ENCODE peak calls at places on chromosome 5, in nine cellular contexts. S is GM23338, A is fibroblast of mammary gland, N is HL-60, F is MM.1S, Q is left lung, O is AG10803, Y is sigmoid colon, K is GM12878. E is an unnamed sample.

GRCh38 chr5:59842999-59843398 is 50.5 kb downstream of the PDE4D start:
- DNase-seq in S (no peak), A (peak), N (no peak), F (no peak), Q (no peak), O (no peak), Y (no peak), K (no peak), E (peak)

GRCh38 chr5:7886849-7887460 is 18.0 kb downstream of the MTRR start:
- DNase-seq in S (peak), A (peak), N (no peak), F (peak), Q (no peak), O (peak), Y (no peak), K (no peak), E (peak)

GRCh38 chr5:98923961-98924360 is 4.8 kb downstream of the CHD1 start:
- DNase-seq in S (no peak), A (no peak), N (no peak), F (no peak), Q (no peak), O (no peak), Y (no peak), K (no peak), E (no peak)

GRCh38 chr5:143685416-143685815 is 126.5 kb upstream of the HMHB1 start:
- DNase-seq in S (no peak), A (peak), N (no peak), F (peak), Q (no peak), O (peak), Y (no peak), K (no peak), E (peak)

GRCh38 chr5:180345186-180345585 is 8.0 kb downstream of the GFPT2 start:
- DNase-seq in S (no peak), A (no peak), N (no peak), F (no peak), Q (peak), O (no peak), Y (no peak), K (no peak), E (no peak)

GRCh38 chr5:106127341-106127781 is 1543.4 kb downstream of the EFNA5 start:
- DNase-seq in S (peak), A (no peak), N (no peak), F (peak), Q (no peak), O (no peak), Y (no peak), K (peak), E (no peak)

GRCh38 chr5:8061140-8061469 is 192.2 kb downstream of the MTRR start:
- DNase-seq in S (no peak), A (no peak), N (no peak), F (no peak), Q (no peak), O (no peak), Y (no peak), K (no peak), E (no peak)

GRCh38 chr5:88660947-88661869 is 221.8 kb downstream of the MEF2C start:
- DNase-seq in S (peak), A (peak), N (no peak), F (peak), Q (peak), O (peak), Y (peak), K (no peak), E (peak)

GRCh38 chr5:74632947-74633356 is 7.6 kb downstream of the ENC1 start:
- DNase-seq in S (no peak), A (peak), N (no peak), F (no peak), Q (no peak), O (no peak), Y (no peak), K (no peak), E (peak)

GRCh38 chr5:112921031-112921832 is 795 bp downstream of the REEP5 start:
- DNase-seq in S (peak), A (peak), N (peak), F (peak), Q (peak), O (peak), Y (peak), K (no peak), E (peak)

GRCh38 chr5:133842846-133843725 is 125.3 kb downstream of the C5orf15 start:
- DNase-seq in S (no peak), A (no peak), N (no peak), F (no peak), Q (no peak), O (no peak), Y (no peak), K (no peak), E (no peak)

GRCh38 chr5:105702323-105702722 is 1968.4 kb downstream of the EFNA5 start:
- DNase-seq in S (no peak), A (no peak), N (no peak), F (no peak), Q (no peak), O (no peak), Y (no peak), K (no peak), E (peak)

GRCh38 chr5:111394580-111394979 is 117.8 kb downstream of the STARD4 start:
- DNase-seq in S (no peak), A (peak), N (no peak), F (no peak), Q (no peak), O (peak), Y (no peak), K (no peak), E (peak)

GRCh38 chr5:80977764-80978163 is 17.6 kb downstream of the RASGRF2 start:
- DNase-seq in S (no peak), A (no peak), N (no peak), F (no peak), Q (no peak), O (no peak), Y (no peak), K (no peak), E (no peak)

GRCh38 chr5:143870871-143871632 is 59.1 kb downstream of the HMHB1 start:
- DNase-seq in S (peak), A (no peak), N (no peak), F (no peak), Q (no peak), O (no peak), Y (no peak), K (no peak), E (no peak)

GRCh38 chr5:79845448-79846197 is 145.4 kb downstream of the MTX3 start:
- DNase-seq in S (no peak), A (peak), N (no peak), F (no peak), Q (no peak), O (peak), Y (no peak), K (no peak), E (peak)

GRCh38 chr5:143605403-143606005 is 202.0 kb upstream of the NR3C1 start:
- DNase-seq in S (no peak), A (peak), N (peak), F (peak), Q (no peak), O (peak), Y (no peak), K (peak), E (no peak)

GRCh38 chr5:33468811-33469435 is 28.2 kb downstream of the TARS1 start:
- DNase-seq in S (no peak), A (peak), N (no peak), F (no peak), Q (no peak), O (no peak), Y (no peak), K (no peak), E (no peak)

GRCh38 chr5:1099931-1100651 is 11.8 kb downstream of the SLC12A7 start:
- DNase-seq in S (peak), A (no peak), N (no peak), F (no peak), Q (no peak), O (no peak), Y (no peak), K (no peak), E (no peak)

GRCh38 chr5:116130471-116130870 is 45.6 kb downstream of the COMMD10 start:
- DNase-seq in S (no peak), A (peak), N (no peak), F (no peak), Q (no peak), O (peak), Y (no peak), K (no peak), E (peak)

GRCh38 chr5:141507387-141508091 is 18.7 kb downstream of the PCDHGC5 start:
- DNase-seq in S (no peak), A (peak), N (no peak), F (peak), Q (no peak), O (peak), Y (peak), K (no peak), E (peak)

GRCh38 chr5:80141681-80142080 is 106.5 kb downstream of the THBS4 start:
- DNase-seq in S (peak), A (no peak), N (no peak), F (no peak), Q (no peak), O (peak), Y (no peak), K (no peak), E (no peak)

GRCh38 chr5:58974083-58974482 is 391.2 kb downstream of the RAB3C start:
- DNase-seq in S (no peak), A (peak), N (no peak), F (no peak), Q (no peak), O (no peak), Y (no peak), K (no peak), E (no peak)

GRCh38 chr5:7926296-7926695 is 57.3 kb downstream of the MTRR start:
- DNase-seq in S (no peak), A (peak), N (no peak), F (no peak), Q (no peak), O (peak), Y (no peak), K (no peak), E (peak)

GRCh38 chr5:87408219-87408618 is 4.5 kb downstream of the CCNH start:
- DNase-seq in S (no peak), A (no peak), N (no peak), F (no peak), Q (no peak), O (no peak), Y (no peak), K (no peak), E (no peak)

GRCh38 chr5:131367219-131367860 is 103.5 kb downstream of the CDC42SE2 start:
- DNase-seq in S (no peak), A (no peak), N (no peak), F (no peak), Q (no peak), O (no peak), Y (no peak), K (no peak), E (no peak)

GRCh38 chr5:91487420-91487819 is 104.3 kb upstream of the ARRDC3 start:
- DNase-seq in S (no peak), A (no peak), N (no peak), F (no peak), Q (no peak), O (no peak), Y (no peak), K (no peak), E (no peak)

GRCh38 chr5:30040483-30041116 is 1152.9 kb upstream of the CDH6 start:
- DNase-seq in S (peak), A (peak), N (peak), F (peak), Q (no peak), O (peak), Y (no peak), K (no peak), E (no peak)

GRCh38 chr5:99879791-99880511 is 655.2 kb upstream of the FAM174A start:
- DNase-seq in S (no peak), A (no peak), N (no peak), F (no peak), Q (no peak), O (no peak), Y (no peak), K (no peak), E (no peak)

GRCh38 chr5:32059779-32060178 is 114.3 kb downstream of the GOLPH3 start:
- DNase-seq in S (no peak), A (no peak), N (no peak), F (no peak), Q (no peak), O (no peak), Y (no peak), K (no peak), E (no peak)

GRCh38 chr5:139181835-139182452 is 16.2 kb downstream of the SIL1 start:
- DNase-seq in S (no peak), A (peak), N (no peak), F (no peak), Q (no peak), O (peak), Y (peak), K (no peak), E (peak)

GRCh38 chr5:148653840-148654781 is at the start of gene HTR4:
- DNase-seq in S (peak), A (no peak), N (peak), F (no peak), Q (peak), O (no peak), Y (peak), K (no peak), E (no peak)

GRCh38 chr5:180594311-180595045 is 3.2 kb upstream of the SCGB3A1 start:
- DNase-seq in S (no peak), A (no peak), N (no peak), F (no peak), Q (peak), O (no peak), Y (peak), K (no peak), E (no peak)

GRCh38 chr5:72295539-72295938 is 24.5 kb downstream of the MRPS27 start:
- DNase-seq in S (no peak), A (no peak), N (no peak), F (no peak), Q (no peak), O (no peak), Y (no peak), K (no peak), E (no peak)

GRCh38 chr5:39717186-39717897 is 292.6 kb upstream of the DAB2 start:
- DNase-seq in S (no peak), A (peak), N (no peak), F (no peak), Q (no peak), O (peak), Y (no peak), K (no peak), E (peak)

GRCh38 chr5:169354921-169355320 is 54.0 kb upstream of the SLIT3 start:
- DNase-seq in S (no peak), A (no peak), N (no peak), F (no peak), Q (no peak), O (no peak), Y (no peak), K (no peak), E (peak)

GRCh38 chr5:122126177-122126701 is 3.1 kb upstream of the ZNF474 start:
- DNase-seq in S (peak), A (peak), N (no peak), F (no peak), Q (no peak), O (peak), Y (no peak), K (no peak), E (peak)

GRCh38 chr5:169268019-169268418 is 32.9 kb downstream of the SLIT3 start:
- DNase-seq in S (no peak), A (peak), N (no peak), F (no peak), Q (no peak), O (peak), Y (no peak), K (no peak), E (peak)

GRCh38 chr5:176994460-176995121 is 12.0 kb downstream of the UIMC1 start:
- DNase-seq in S (peak), A (peak), N (peak), F (peak), Q (no peak), O (peak), Y (no peak), K (peak), E (no peak)

DNA sequence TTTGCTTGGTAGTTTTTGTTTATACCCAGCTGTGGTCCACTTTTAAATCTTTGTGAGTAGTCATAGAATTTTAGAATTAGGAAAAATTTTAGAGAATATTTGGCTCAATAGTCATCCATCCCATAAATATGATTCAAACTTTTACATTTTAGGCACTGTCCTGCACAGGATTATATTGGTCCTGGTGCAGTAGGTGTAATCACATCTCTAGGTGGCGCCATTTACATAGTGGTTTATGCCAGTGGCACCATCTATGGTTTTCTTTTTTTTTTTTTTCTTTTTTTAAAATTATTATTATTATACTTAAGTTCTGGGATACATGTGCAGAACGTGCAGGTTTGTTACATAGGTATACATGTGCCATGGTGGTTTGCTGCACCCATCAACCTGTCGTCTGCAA is 260.7 kb upstream of the KCNN2 start:
- DNase-seq in S (peak), A (peak), N (peak), F (peak), Q (no peak), O (peak), Y (no peak), K (no peak), E (peak)
- TF ChIP-seq CTCF in S (peak), A (peak), N (peak), F (peak), Q (peak), O (peak), Y (no peak), K (peak), E (peak)

GRCh38 chr5:150081541-150082283 is 4.6 kb downstream of the CSF1R start:
- DNase-seq in S (peak), A (no peak), N (peak), F (no peak), Q (peak), O (no peak), Y (peak), K (no peak), E (no peak)

GRCh38 chr5:150082889-150083288 is 3.5 kb downstream of the CSF1R start:
- DNase-seq in S (no peak), A (no peak), N (peak), F (no peak), Q (no peak), O (no peak), Y (no peak), K (no peak), E (no peak)

GRCh38 chr5:150080696-150081435 is 5.5 kb downstream of the CSF1R start:
- DNase-seq in S (no peak), A (no peak), N (no peak), F (no peak), Q (no peak), O (no peak), Y (no peak), K (no peak), E (no peak)

GRCh38 chr5:150079655-150080461 is 6.5 kb downstream of the CSF1R start:
- DNase-seq in S (no peak), A (no peak), N (no peak), F (no peak), Q (no peak), O (no peak), Y (no peak), K (no peak), E (no peak)

DNA sequence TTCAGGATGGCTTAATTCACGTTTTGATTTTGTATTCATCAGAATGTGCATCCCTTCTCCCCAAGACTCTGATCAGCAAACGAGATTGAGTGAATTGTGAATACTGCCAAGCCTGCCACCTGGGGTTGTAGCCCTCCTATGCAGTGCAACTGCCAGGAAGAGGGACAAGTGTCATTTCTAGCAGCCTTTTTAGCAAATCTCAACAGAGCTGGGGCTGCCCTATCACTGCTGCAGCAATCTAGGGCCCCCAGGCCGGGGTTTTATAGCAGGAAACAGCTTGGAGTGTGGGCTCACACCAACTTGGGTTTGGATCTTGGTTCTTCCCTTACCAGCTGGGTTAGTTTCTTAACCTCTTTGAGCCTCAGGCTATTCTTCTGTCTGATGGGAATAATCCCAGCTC is 4.0 kb downstream of the CSF1R start:
- DNase-seq in S (no peak), A (no peak), N (no peak), F (no peak), Q (no peak), O (no peak), Y (no peak), K (no peak), E (no peak)
- H3K4me3 ChIP-seq in S (no peak), A (no peak), N (no peak), F (no peak), Q (no peak), O (no peak), Y (no peak), K (no peak), E (no peak)

DNA sequence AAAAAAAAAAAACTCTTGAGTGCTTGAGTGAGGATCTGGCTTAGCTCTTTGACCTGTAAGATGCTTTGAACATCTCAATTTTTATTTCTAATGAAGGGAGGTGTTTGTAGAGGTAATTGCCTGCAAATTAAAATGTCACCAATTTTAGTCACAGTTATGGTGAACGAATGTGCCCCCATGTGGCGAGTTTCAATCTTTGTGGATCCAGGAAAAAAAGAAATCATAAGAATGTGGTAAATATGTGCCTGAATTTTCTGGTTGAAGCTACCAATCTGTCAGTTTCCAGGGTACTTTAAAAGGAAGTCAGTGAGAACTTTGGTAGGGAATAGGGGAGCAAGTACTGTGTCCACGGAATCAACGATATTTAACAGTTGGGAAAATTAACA is 1772.4 kb upstream of the CDH9 start:
- DNase-seq in S (peak), A (no peak), N (no peak), F (no peak), Q (no peak), O (no peak), Y (no peak), K (no peak), E (no peak)
- TF ChIP-seq CTCF in S (peak), A (no peak), N (no peak), F (no peak), Q (no peak), O (no peak), Y (no peak), K (no peak), E (no peak)

GRCh38 chr5:14487896-14488570 is 93.6 kb upstream of the OTULINL start:
- DNase-seq in S (peak), A (no peak), N (no peak), F (no peak), Q (peak), O (no peak), Y (no peak), K (no peak), E (no peak)
- H3K4me3 ChIP-seq in S (peak), A (no peak), N (no peak), F (no peak), Q (no peak), O (no peak), Y (no peak), K (no peak), E (no peak)